ENCODE peak calls at places on chromosomes 13 and 19, in seven cellular contexts. One of them, this sample, is unnamed.

GRCh38 chr19:749811-750210 is 1.1 kb upstream of the MISP start:
- DNase-seq in B cell: no peak
- DNase-seq in activated CD4-positive, alpha-beta T cell treated with anti-CD3 and anti-CD28 coated beads for 1 hour: no peak
- DNase-seq in NCI-H1436: no peak
- DNase-seq in DMS 273 treated with DMSO at 0.1 percent for 48 hours: no peak
- DNase-seq in H4: no peak
- DNase-seq in GM19239: no peak
- DNase-seq in this sample: no peak

GRCh38 chr19:6734096-6734696 is 3.2 kb downstream of the GPR108 start:
- DNase-seq in B cell: no peak
- DNase-seq in activated CD4-positive, alpha-beta T cell treated with anti-CD3 and anti-CD28 coated beads for 1 hour: no peak
- DNase-seq in NCI-H1436: no peak
- DNase-seq in DMS 273 treated with DMSO at 0.1 percent for 48 hours: no peak
- DNase-seq in H4: no peak
- DNase-seq in GM19239: no peak
- DNase-seq in this sample: no peak

GRCh38 chr19:2719232-2719735 is 1.9 kb downstream of the DIRAS1 start:
- DNase-seq in B cell: peak; percentile 39
- DNase-seq in activated CD4-positive, alpha-beta T cell treated with anti-CD3 and anti-CD28 coated beads for 1 hour: no peak
- DNase-seq in NCI-H1436: no peak
- DNase-seq in DMS 273 treated with DMSO at 0.1 percent for 48 hours: no peak
- DNase-seq in H4: no peak
- DNase-seq in GM19239: no peak
- DNase-seq in this sample: no peak

GRCh38 chr19:17156947-17157302 is 58.2 kb upstream of the USE1 start:
- DNase-seq in B cell: no peak
- DNase-seq in activated CD4-positive, alpha-beta T cell treated with anti-CD3 and anti-CD28 coated beads for 1 hour: no peak
- DNase-seq in NCI-H1436: no peak
- DNase-seq in DMS 273 treated with DMSO at 0.1 percent for 48 hours: no peak
- DNase-seq in H4: no peak
- DNase-seq in GM19239: no peak
- DNase-seq in this sample: no peak

GRCh38 chr13:94028234-94029145 is 451.0 kb downstream of the DCT start:
- DNase-seq in B cell: no peak
- DNase-seq in activated CD4-positive, alpha-beta T cell treated with anti-CD3 and anti-CD28 coated beads for 1 hour: no peak
- DNase-seq in NCI-H1436: peak; percentile 78
- DNase-seq in DMS 273 treated with DMSO at 0.1 percent for 48 hours: no peak
- DNase-seq in H4: no peak
- DNase-seq in GM19239: no peak
- DNase-seq in this sample: no peak

GRCh38 chr19:472005-472858 is 11.4 kb upstream of the SHC2 start:
- DNase-seq in B cell: no peak
- DNase-seq in activated CD4-positive, alpha-beta T cell treated with anti-CD3 and anti-CD28 coated beads for 1 hour: no peak
- DNase-seq in NCI-H1436: no peak
- DNase-seq in DMS 273 treated with DMSO at 0.1 percent for 48 hours: no peak
- DNase-seq in H4: no peak
- DNase-seq in GM19239: no peak
- DNase-seq in this sample: no peak

GRCh38 chr13:81686877-81687276 is 1346.0 kb upstream of the SPRY2 start:
- DNase-seq in B cell: no peak
- DNase-seq in activated CD4-positive, alpha-beta T cell treated with anti-CD3 and anti-CD28 coated beads for 1 hour: no peak
- DNase-seq in NCI-H1436: peak; percentile 19
- DNase-seq in DMS 273 treated with DMSO at 0.1 percent for 48 hours: no peak
- DNase-seq in H4: peak; percentile 4
- DNase-seq in GM19239: no peak
- DNase-seq in this sample: no peak

GRCh38 chr13:35810286-35810685 is 320.9 kb downstream of the DCLK1 start:
- DNase-seq in B cell: no peak
- DNase-seq in activated CD4-positive, alpha-beta T cell treated with anti-CD3 and anti-CD28 coated beads for 1 hour: no peak
- DNase-seq in NCI-H1436: peak; percentile 22
- DNase-seq in DMS 273 treated with DMSO at 0.1 percent for 48 hours: no peak
- DNase-seq in H4: no peak
- DNase-seq in GM19239: no peak
- DNase-seq in this sample: no peak

GRCh38 chr19:29193116-29193515 is 19.8 kb downstream of the UQCRFS1 start:
- DNase-seq in B cell: no peak
- DNase-seq in activated CD4-positive, alpha-beta T cell treated with anti-CD3 and anti-CD28 coated beads for 1 hour: no peak
- DNase-seq in NCI-H1436: no peak
- DNase-seq in DMS 273 treated with DMSO at 0.1 percent for 48 hours: no peak
- DNase-seq in H4: no peak
- DNase-seq in GM19239: no peak
- DNase-seq in this sample: no peak

GRCh38 chr19:35783469-35784400 is 8.4 kb downstream of the ARHGAP33 start:
- DNase-seq in B cell: peak; percentile 47
- DNase-seq in activated CD4-positive, alpha-beta T cell treated with anti-CD3 and anti-CD28 coated beads for 1 hour: no peak
- DNase-seq in NCI-H1436: no peak
- DNase-seq in DMS 273 treated with DMSO at 0.1 percent for 48 hours: no peak
- DNase-seq in H4: no peak
- DNase-seq in GM19239: no peak
- DNase-seq in this sample: no peak

GRCh38 chr19:7337380-7338194 is 11.2 kb upstream of the ARHGEF18 start:
- DNase-seq in B cell: peak; percentile 61
- DNase-seq in activated CD4-positive, alpha-beta T cell treated with anti-CD3 and anti-CD28 coated beads for 1 hour: no peak
- DNase-seq in NCI-H1436: no peak
- DNase-seq in DMS 273 treated with DMSO at 0.1 percent for 48 hours: no peak
- DNase-seq in H4: no peak
- DNase-seq in GM19239: no peak
- DNase-seq in this sample: no peak

GRCh38 chr13:112940236-112940635 is 28.8 kb upstream of the MCF2L start:
- DNase-seq in B cell: no peak
- DNase-seq in activated CD4-positive, alpha-beta T cell treated with anti-CD3 and anti-CD28 coated beads for 1 hour: no peak
- DNase-seq in NCI-H1436: no peak
- DNase-seq in DMS 273 treated with DMSO at 0.1 percent for 48 hours: no peak
- DNase-seq in H4: no peak
- DNase-seq in GM19239: no peak
- DNase-seq in this sample: no peak

GRCh38 chr19:10286803-10287737 is at the start of gene ICAM4:
- DNase-seq in B cell: peak; percentile 39
- DNase-seq in activated CD4-positive, alpha-beta T cell treated with anti-CD3 and anti-CD28 coated beads for 1 hour: no peak
- DNase-seq in NCI-H1436: no peak
- DNase-seq in DMS 273 treated with DMSO at 0.1 percent for 48 hours: peak; percentile 74
- DNase-seq in H4: no peak
- DNase-seq in GM19239: no peak
- DNase-seq in this sample: no peak

GRCh38 chr13:51665456-51665855 is 81.2 kb downstream of the WDFY2 start:
- DNase-seq in B cell: no peak
- DNase-seq in activated CD4-positive, alpha-beta T cell treated with anti-CD3 and anti-CD28 coated beads for 1 hour: no peak
- DNase-seq in NCI-H1436: no peak
- DNase-seq in DMS 273 treated with DMSO at 0.1 percent for 48 hours: no peak
- DNase-seq in H4: no peak
- DNase-seq in GM19239: no peak
- DNase-seq in this sample: no peak

GRCh38 chr13:114123448-114123847 is 9.0 kb downstream of the RASA3 start:
- DNase-seq in B cell: no peak
- DNase-seq in activated CD4-positive, alpha-beta T cell treated with anti-CD3 and anti-CD28 coated beads for 1 hour: no peak
- DNase-seq in NCI-H1436: no peak
- DNase-seq in DMS 273 treated with DMSO at 0.1 percent for 48 hours: no peak
- DNase-seq in H4: no peak
- DNase-seq in GM19239: no peak
- DNase-seq in this sample: no peak

GRCh38 chr13:30806784-30807183 is 71.4 kb downstream of the ALOX5AP start:
- DNase-seq in B cell: no peak
- DNase-seq in activated CD4-positive, alpha-beta T cell treated with anti-CD3 and anti-CD28 coated beads for 1 hour: no peak
- DNase-seq in NCI-H1436: no peak
- DNase-seq in DMS 273 treated with DMSO at 0.1 percent for 48 hours: no peak
- DNase-seq in H4: peak; percentile 37
- DNase-seq in GM19239: no peak
- DNase-seq in this sample: no peak

GRCh38 chr19:51771369-51771768 is 10.4 kb downstream of the FPR2 start:
- DNase-seq in B cell: no peak
- DNase-seq in activated CD4-positive, alpha-beta T cell treated with anti-CD3 and anti-CD28 coated beads for 1 hour: no peak
- DNase-seq in NCI-H1436: no peak
- DNase-seq in DMS 273 treated with DMSO at 0.1 percent for 48 hours: no peak
- DNase-seq in H4: peak; percentile 49
- DNase-seq in GM19239: no peak
- DNase-seq in this sample: no peak

GRCh38 chr13:95480131-95480545 is 72.4 kb upstream of the CLDN10 start:
- DNase-seq in B cell: no peak
- DNase-seq in activated CD4-positive, alpha-beta T cell treated with anti-CD3 and anti-CD28 coated beads for 1 hour: no peak
- DNase-seq in NCI-H1436: no peak
- DNase-seq in DMS 273 treated with DMSO at 0.1 percent for 48 hours: no peak
- DNase-seq in H4: no peak
- DNase-seq in GM19239: peak; percentile 27
- DNase-seq in this sample: no peak

GRCh38 chr19:16376649-16377048 is 52.0 kb downstream of the KLF2 start:
- DNase-seq in B cell: peak; percentile 48
- DNase-seq in activated CD4-positive, alpha-beta T cell treated with anti-CD3 and anti-CD28 coated beads for 1 hour: no peak
- DNase-seq in NCI-H1436: no peak
- DNase-seq in DMS 273 treated with DMSO at 0.1 percent for 48 hours: no peak
- DNase-seq in H4: no peak
- DNase-seq in GM19239: no peak
- DNase-seq in this sample: no peak

GRCh38 chr13:23321534-23322241 is 111.8 kb downstream of the SACS start:
- DNase-seq in B cell: no peak
- DNase-seq in activated CD4-positive, alpha-beta T cell treated with anti-CD3 and anti-CD28 coated beads for 1 hour: no peak
- DNase-seq in NCI-H1436: no peak
- DNase-seq in DMS 273 treated with DMSO at 0.1 percent for 48 hours: no peak
- DNase-seq in H4: peak; percentile 62
- DNase-seq in GM19239: peak; percentile 33
- DNase-seq in this sample: no peak

GRCh38 chr13:33870046-33870668 is 52.2 kb downstream of the RFC3 start:
- DNase-seq in B cell: no peak
- DNase-seq in activated CD4-positive, alpha-beta T cell treated with anti-CD3 and anti-CD28 coated beads for 1 hour: no peak
- DNase-seq in NCI-H1436: no peak
- DNase-seq in DMS 273 treated with DMSO at 0.1 percent for 48 hours: no peak
- DNase-seq in H4: no peak
- DNase-seq in GM19239: no peak
- DNase-seq in this sample: no peak

GRCh38 chr13:63700366-63700765 is 2284.7 kb upstream of the PCDH20 start:
- DNase-seq in B cell: no peak
- DNase-seq in activated CD4-positive, alpha-beta T cell treated with anti-CD3 and anti-CD28 coated beads for 1 hour: no peak
- DNase-seq in NCI-H1436: no peak
- DNase-seq in DMS 273 treated with DMSO at 0.1 percent for 48 hours: no peak
- DNase-seq in H4: no peak
- DNase-seq in GM19239: no peak
- DNase-seq in this sample: no peak

GRCh38 chr19:6402834-6403608 is 10.1 kb upstream of the GTF2F1 start:
- DNase-seq in B cell: peak; percentile 15
- DNase-seq in activated CD4-positive, alpha-beta T cell treated with anti-CD3 and anti-CD28 coated beads for 1 hour: no peak
- DNase-seq in NCI-H1436: no peak
- DNase-seq in DMS 273 treated with DMSO at 0.1 percent for 48 hours: no peak
- DNase-seq in H4: no peak
- DNase-seq in GM19239: no peak
- DNase-seq in this sample: no peak

GRCh38 chr13:48009298-48009697 is 8.2 kb upstream of the SUCLA2 start:
- DNase-seq in B cell: no peak
- DNase-seq in activated CD4-positive, alpha-beta T cell treated with anti-CD3 and anti-CD28 coated beads for 1 hour: no peak
- DNase-seq in NCI-H1436: no peak
- DNase-seq in DMS 273 treated with DMSO at 0.1 percent for 48 hours: no peak
- DNase-seq in H4: peak; percentile 61
- DNase-seq in GM19239: no peak
- DNase-seq in this sample: no peak

This sample was measured in esophagus muscularis mucosa.